ENCODE peak calls at places on chromosomes 2 and 18, in nine cellular contexts. C, P, L, D, V, M, I, Z and T are unnamed samples.

GRCh38 chr2:112627060-112628040 is 18.4 kb upstream of the SLC20A1 start:
- DNase-seq in V (no peak), D (no peak), C (no peak), Z (peak; percentile 84), L (peak; percentile 94), P (no peak), M (peak; percentile 83), I (no peak), T (no peak)

GRCh38 chr18:13576598-13576997 is 149.8 kb downstream of the FAM210A start:
- DNase-seq in I (no peak), L (no peak), Z (no peak), D (no peak), M (no peak), P (no peak), V (no peak), C (no peak), T (no peak)

GRCh38 chr2:180322781-180323180 is 315.7 kb upstream of the CWC22 start:
- DNase-seq in L (peak; percentile 3), M (no peak), V (no peak), P (no peak), I (no peak), C (no peak), Z (peak; percentile 10), D (no peak), T (no peak)

GRCh38 chr18:49639643-49640361 is 77.9 kb downstream of the LIPG start:
- DNase-seq in V (no peak), M (peak; percentile 33), I (no peak), D (no peak), Z (no peak), L (no peak), C (no peak), P (no peak), T (no peak)

GRCh38 chr2:225670111-225670974 is 270.8 kb downstream of the NYAP2 start:
- DNase-seq in M (no peak), P (no peak), V (no peak), C (no peak), D (no peak), L (peak; percentile 23), Z (peak; percentile 30), I (no peak), T (peak; percentile 59)

GRCh38 chr2:113869253-113869652 is 20.6 kb upstream of the ACTR3 start:
- DNase-seq in D (no peak), L (no peak), C (no peak), Z (no peak), M (no peak), I (no peak), P (no peak), V (no peak), T (no peak)

GRCh38 chr2:85309699-85310321 is 18.0 kb downstream of the TGOLN2 start:
- DNase-seq in P (no peak), L (no peak), C (no peak), D (no peak), M (peak; percentile 55), V (no peak), I (no peak), Z (no peak), T (no peak)

GRCh38 chr2:207073791-207074678 is 91.7 kb downstream of the KLF7 start:
- DNase-seq in I (no peak), P (no peak), V (no peak), C (peak; percentile 35), D (no peak), L (no peak), M (no peak), Z (no peak), T (no peak)

GRCh38 chr2:19747310-19748072 is 154.3 kb downstream of the TTC32 start:
- DNase-seq in I (peak; percentile 88), Z (no peak), D (no peak), V (no peak), L (no peak), M (no peak), C (no peak), P (no peak), T (no peak)

GRCh38 chr2:120541553-120541932 is 194.1 kb upstream of the GLI2 start:
- DNase-seq in C (no peak), M (no peak), L (no peak), D (no peak), Z (no peak), P (no peak), I (peak; percentile 68), V (no peak), T (no peak)

GRCh38 chr2:213429516-213429915 is 145.3 kb downstream of the SPAG16 start:
- DNase-seq in Z (peak; percentile 20), V (no peak), C (no peak), I (no peak), D (no peak), P (no peak), L (no peak), M (no peak), T (no peak)

GRCh38 chr2:23513245-23513880 is 128.4 kb downstream of the KLHL29 start:
- DNase-seq in L (no peak), M (no peak), D (no peak), I (no peak), P (no peak), C (no peak), V (no peak), Z (no peak), T (peak; percentile 42)

GRCh38 chr2:112187805-112188596 is 49.8 kb downstream of the FBLN7 start:
- DNase-seq in V (peak; percentile 34), L (no peak), P (peak; percentile 73), I (no peak), D (no peak), Z (peak; percentile 55), M (no peak), C (peak; percentile 53), T (no peak)

GRCh38 chr2:64626963-64627760 is 26.6 kb downstream of the SERTAD2 start:
- DNase-seq in L (no peak), D (peak; percentile 49), M (no peak), V (no peak), C (no peak), Z (no peak), P (no peak), I (no peak), T (peak; percentile 71)

GRCh38 chr2:183803596-183803995 is 679.4 kb downstream of the NUP35 start:
- DNase-seq in D (no peak), P (no peak), V (no peak), M (no peak), L (no peak), Z (no peak), C (no peak), I (no peak), T (no peak)

GRCh38 chr18:48777026-48777736 is 173.6 kb downstream of the SMAD7 start:
- DNase-seq in Z (peak; percentile 30), I (peak; percentile 98), P (peak; percentile 54), D (peak; percentile 71), C (peak; percentile 87), V (peak; percentile 71), L (no peak), M (peak; percentile 82), T (peak; percentile 88)

GRCh38 chr2:41194235-41194634 is 742.3 kb upstream of the SLC8A1 start:
- DNase-seq in L (peak; percentile 88), Z (no peak), M (no peak), D (no peak), P (no peak), V (no peak), I (no peak), C (no peak), T (peak; percentile 63)

GRCh38 chr2:6923319-6923718 is 6.1 kb downstream of the RNF144A start:
- DNase-seq in M (no peak), Z (no peak), D (no peak), P (no peak), I (no peak), C (no peak), V (no peak), L (no peak), T (no peak)

GRCh38 chr2:240932001-240932723 is 26.0 kb downstream of the CROCC2 start:
- DNase-seq in M (no peak), Z (no peak), D (no peak), I (peak; percentile 46), L (no peak), P (no peak), C (no peak), V (peak; percentile 9), T (no peak)

GRCh38 chr2:33412920-33413319 is 63.5 kb upstream of the RASGRP3 start:
- DNase-seq in C (no peak), L (no peak), D (peak; percentile 28), P (no peak), V (no peak), I (peak; percentile 84), M (no peak), Z (peak; percentile 22), T (no peak)

GRCh38 chr2:238060096-238060541 is 682 bp upstream of the SCLY start:
- DNase-seq in L (no peak), P (no peak), D (peak; percentile 42), Z (peak; percentile 13), C (no peak), M (no peak), V (no peak), I (peak; percentile 88), T (no peak)

GRCh38 chr2:221530653-221531037 is 41.5 kb downstream of the EPHA4 start:
- DNase-seq in C (no peak), L (no peak), Z (no peak), I (no peak), P (no peak), D (no peak), M (no peak), V (no peak), T (no peak)

GRCh38 chr2:241479026-241479898 is 29.1 kb downstream of the STK25 start:
- DNase-seq in Z (no peak), C (no peak), P (no peak), D (no peak), L (no peak), I (peak; percentile 29), V (no peak), M (no peak), T (no peak)

GRCh38 chr18:66995270-66995669 is 391.4 kb upstream of the CDH19 start:
- DNase-seq in I (no peak), Z (no peak), P (no peak), M (no peak), V (no peak), L (no peak), C (no peak), D (no peak), T (no peak)

GRCh38 chr2:202762546-202762945 is 109.0 kb downstream of the ICA1L start:
- DNase-seq in I (no peak), D (no peak), C (no peak), V (no peak), Z (no peak), P (no peak), M (no peak), L (no peak), T (no peak)

GRCh38 chr2:42450136-42450535 is 43.6 kb downstream of the KCNG3 start:
- DNase-seq in Z (peak; percentile 17), M (no peak), D (no peak), V (no peak), I (peak; percentile 17), L (no peak), C (no peak), P (no peak), T (no peak)

GRCh38 chr2:240556553-240557100 is 1.2 kb downstream of the ANKMY1 start:
- DNase-seq in M (no peak), D (no peak), V (peak; percentile 49), I (peak; percentile 95), P (peak; percentile 58), C (peak; percentile 70), L (no peak), Z (no peak), T (no peak)

GRCh38 chr2:110675679-110676078 is 2.2 kb downstream of the BUB1 start:
- DNase-seq in D (no peak), P (no peak), L (no peak), V (no peak), I (no peak), M (no peak), C (no peak), Z (no peak), T (no peak)

GRCh38 chr2:228731517-228731916 is 539.6 kb downstream of the PID1 start:
- DNase-seq in M (peak; percentile 53), I (no peak), V (no peak), Z (peak; percentile 64), C (no peak), L (peak; percentile 76), D (no peak), P (no peak), T (no peak)

GRCh38 chr2:10008809-10009176 is 34.6 kb upstream of the KLF11 start:
- DNase-seq in P (no peak), Z (no peak), L (no peak), I (peak; percentile 88), C (no peak), V (no peak), D (no peak), M (no peak), T (no peak)

GRCh38 chr2:97914691-97915213 is 81.0 kb downstream of the TMEM131 start:
- DNase-seq in D (no peak), V (no peak), L (no peak), Z (no peak), P (no peak), I (no peak), C (no peak), M (no peak), T (no peak)